ENCODE peak calls at places on chromosome 17, in four cellular contexts. S is iPS-NIHi11, N is kidney tubule cell, H is NCI-H2107. T is an unnamed sample.
A peak's percentile ranks its signal among the peaks of the same experiment; 100 is the strongest.

GRCh38 chr17:43140396-43141332 is 15.5 kb upstream of the BRCA1 start:
- DNase-seq in S (no peak), N (no peak), H (no peak), T (no peak)

GRCh38 chr17:69870751-69871199 is 204.2 kb upstream of the KCNJ16 start:
- DNase-seq in S (peak; percentile 51), N (peak; percentile 78), H (no peak), T (peak; percentile 82)

GRCh38 chr17:55356440-55357328 is 65.0 kb downstream of the MMD start:
- DNase-seq in S (peak; percentile 88), N (peak; percentile 78), H (peak; percentile 1), T (peak; percentile 70)

GRCh38 chr17:4263282-4264215 is at the start of gene ANKFY1:
- DNase-seq in S (peak; percentile 99), N (peak; percentile 93), H (peak; percentile 83), T (peak; percentile 95)

GRCh38 chr17:27544350-27545131 is 86.4 kb upstream of the LGALS9 start:
- DNase-seq in S (no peak), N (no peak), H (no peak), T (no peak)

GRCh38 chr17:47404006-47404405 is 80.3 kb downstream of the EFCAB13 start:
- DNase-seq in S (no peak), N (no peak), H (no peak), T (no peak)

GRCh38 chr17:31394544-31394943 is 3.1 kb downstream of the RAB11FIP4 start:
- DNase-seq in S (peak; percentile 82), N (peak; percentile 55), H (no peak), T (peak; percentile 57)

GRCh38 chr17:29562615-29563014 is 4.2 kb downstream of the ABHD15 start:
- DNase-seq in S (no peak), N (no peak), H (no peak), T (no peak)

GRCh38 chr17:9258115-9259020 is 237.1 kb downstream of the NTN1 start:
- DNase-seq in S (no peak), N (no peak), H (no peak), T (no peak)

GRCh38 chr17:74288785-74289184 is 14.8 kb downstream of the DNAI2 start:
- DNase-seq in S (no peak), N (peak; percentile 7), H (no peak), T (no peak)

GRCh38 chr17:81566461-81567126 is 14.4 kb upstream of the FAAP100 start:
- DNase-seq in S (no peak), N (peak; percentile 92), H (peak; percentile 36), T (peak; percentile 97)

GRCh38 chr17:29642171-29642611 is 19.5 kb upstream of the CORO6 start:
- DNase-seq in S (no peak), N (no peak), H (no peak), T (no peak)

GRCh38 chr17:61149862-61150362 is 249.7 kb upstream of the TBX2 start:
- DNase-seq in S (no peak), N (no peak), H (no peak), T (no peak)

GRCh38 chr17:1367351-1367745 is 32.7 kb downstream of the YWHAE start:
- DNase-seq in S (no peak), N (no peak), H (no peak), T (no peak)

GRCh38 chr17:69712801-69713311 is 298.4 kb downstream of the MAP2K6 start:
- DNase-seq in S (no peak), N (no peak), H (no peak), T (no peak)

GRCh38 chr17:43015579-43015978 is 6.6 kb downstream of the VAT1 start:
- DNase-seq in S (no peak), N (no peak), H (no peak), T (no peak)

GRCh38 chr17:78962345-78962983 is 17.3 kb downstream of the LGALS3BP start:
- DNase-seq in S (no peak), N (peak; percentile 64), H (no peak), T (peak; percentile 85)

GRCh38 chr17:45096141-45096540 is 35.0 kb downstream of the NMT1 start:
- DNase-seq in S (peak; percentile 64), N (peak; percentile 31), H (no peak), T (peak; percentile 52)

GRCh38 chr17:50580636-50581035 is 20.1 kb downstream of the CACNA1G start:
- DNase-seq in S (no peak), N (no peak), H (no peak), T (no peak)

GRCh38 chr17:6457688-6458190 is 13.5 kb downstream of the PIMREG start:
- DNase-seq in S (no peak), N (peak; percentile 39), H (no peak), T (no peak)

GRCh38 chr17:39972271-39972670 is 8.3 kb upstream of the PSMD3 start:
- DNase-seq in S (no peak), N (no peak), H (no peak), T (no peak)

GRCh38 chr17:68600881-68601564 is at the start of gene FAM20A:
- DNase-seq in S (peak; percentile 55), N (peak; percentile 20), H (no peak), T (no peak)

GRCh38 chr17:1661045-1661444 is 11.4 kb upstream of the RILP start:
- DNase-seq in S (no peak), N (no peak), H (no peak), T (no peak)

GRCh38 chr17:44792276-44792675 is 33.5 kb downstream of the ADAM11 start:
- DNase-seq in S (no peak), N (peak; percentile 53), H (no peak), T (peak; percentile 80)

GRCh38 chr17:40190197-40191021 is 13.1 kb downstream of the RAPGEFL1 start:
- DNase-seq in S (peak; percentile 80), N (peak; percentile 19), H (no peak), T (peak; percentile 29)